ENCODE peak calls at places on chromosomes 13 and 19, in seven cellular contexts. O is upper lobe of left lung, N is ascending aorta, P is heart right ventricle, J is GM20000, T is fibroblast of the aortic adventitia, Y is tibial artery. Q is an unnamed sample.

GRCh38 chr19:34172661-34173144 is 399 bp downstream of the LSM14A start:
- DNase-seq in O (peak; percentile 28), N (no peak), P (peak; percentile 24), J (no peak), T (no peak), Y (peak; percentile 32), Q (no peak)

GRCh38 chr13:97934590-97934989 is 18.9 kb upstream of the IPO5 start:
- DNase-seq in O (no peak), N (no peak), P (peak; percentile 6), J (no peak), T (peak; percentile 82), Y (no peak), Q (no peak)

GRCh38 chr13:80671773-80672172 is 330.8 kb upstream of the SPRY2 start:
- DNase-seq in O (no peak), N (no peak), P (no peak), J (no peak), T (no peak), Y (no peak), Q (no peak)

GRCh38 chr13:22311734-22312404 is 641.0 kb downstream of the FGF9 start:
- DNase-seq in O (no peak), N (peak; percentile 63), P (peak; percentile 6), J (no peak), T (no peak), Y (peak; percentile 47), Q (peak; percentile 12)

GRCh38 chr13:20388184-20388583 is 137.5 kb downstream of the CRYL1 start:
- DNase-seq in O (no peak), N (no peak), P (no peak), J (no peak), T (peak; percentile 14), Y (no peak), Q (no peak)

GRCh38 chr13:35794734-35795389 is 318.4 kb upstream of the MAB21L1 start:
- DNase-seq in O (no peak), N (no peak), P (no peak), J (no peak), T (no peak), Y (no peak), Q (no peak)

GRCh38 chr13:25806304-25806974 is 245.4 kb downstream of the SHISA2 start:
- DNase-seq in O (no peak), N (no peak), P (no peak), J (no peak), T (no peak), Y (no peak), Q (no peak)

GRCh38 chr13:23202383-23202782 is 21.6 kb downstream of the SGCG start:
- DNase-seq in O (no peak), N (no peak), P (no peak), J (no peak), T (no peak), Y (no peak), Q (no peak)

GRCh38 chr13:72521965-72522661 is 205.3 kb downstream of the MZT1 start:
- DNase-seq in O (no peak), N (no peak), P (no peak), J (no peak), T (no peak), Y (no peak), Q (no peak)

GRCh38 chr13:72527333-72527732 is 200.1 kb downstream of the MZT1 start:
- DNase-seq in O (no peak), N (no peak), P (no peak), J (no peak), T (no peak), Y (no peak), Q (no peak)

GRCh38 chr13:72523049-72523448 is 204.4 kb downstream of the MZT1 start:
- DNase-seq in O (no peak), N (no peak), P (no peak), J (no peak), T (no peak), Y (no peak), Q (no peak)
- TF ChIP-seq CTCF in O (no peak), N (no peak), P (no peak), J (no peak), T (no peak), Y (no peak), Q (no peak)

GRCh38 chr19:5170329-5170745 is 170.3 kb downstream of the PTPRS start:
- DNase-seq in O (peak; percentile 37), N (no peak), P (no peak), J (no peak), T (no peak), Y (no peak), Q (no peak)
- TF ChIP-seq CTCF in O (peak; percentile 57), N (peak; percentile 18), P (peak; percentile 39), J (peak; percentile 68), T (peak; percentile 62), Y (peak; percentile 36), Q (peak; percentile 11)

GRCh38 chr19:9883231-9883758 is 48.2 kb downstream of the PIN1 start:
- DNase-seq in O (no peak), N (no peak), P (no peak), J (no peak), T (no peak), Y (no peak), Q (no peak)

GRCh38 chr19:9881720-9882119 is 46.6 kb downstream of the PIN1 start:
- DNase-seq in O (no peak), N (no peak), P (no peak), J (no peak), T (no peak), Y (no peak), Q (no peak)

GRCh38 chr19:9883764-9884163 is 48.6 kb downstream of the PIN1 start:
- DNase-seq in O (no peak), N (no peak), P (no peak), J (no peak), T (no peak), Y (no peak), Q (no peak)

GRCh38 chr19:9885077-9885552 is 50.0 kb downstream of the PIN1 start:
- DNase-seq in O (no peak), N (no peak), P (peak; percentile 40), J (no peak), T (peak; percentile 65), Y (no peak), Q (no peak)
- TF ChIP-seq CTCF in O (no peak), N (peak; percentile 22), P (peak; percentile 18), J (no peak), T (peak; percentile 69), Y (no peak), Q (no peak)

GRCh38 chr13:99962242-99962641 is 9.3 kb downstream of the ZIC5 start:
- DNase-seq in O (no peak), N (peak; percentile 7), P (no peak), J (no peak), T (no peak), Y (no peak), Q (no peak)
- TF ChIP-seq CTCF in O (no peak), N (no peak), P (no peak), J (no peak), T (no peak), Y (no peak), Q (no peak)

GRCh38 chr13:66657165-66657895 is 572.8 kb downstream of the PCDH9 start:
- DNase-seq in O (no peak), N (no peak), P (peak; percentile 38), J (no peak), T (peak; percentile 98), Y (peak; percentile 25), Q (peak; percentile 8)
- TF ChIP-seq CTCF in O (no peak), N (no peak), P (no peak), J (no peak), T (no peak), Y (no peak), Q (no peak)

GRCh38 chr13:110705826-110706569 is at the start of gene CARS2:
- DNase-seq in O (peak; percentile 98), N (peak; percentile 98), P (peak; percentile 94), J (peak; percentile 98), T (peak; percentile 91), Y (peak; percentile 96), Q (peak; percentile 81)
- TF ChIP-seq CTCF in O (peak; percentile 55), N (no peak), P (no peak), J (peak; percentile 18), T (peak; percentile 23), Y (no peak), Q (peak; percentile 54)

DNA sequence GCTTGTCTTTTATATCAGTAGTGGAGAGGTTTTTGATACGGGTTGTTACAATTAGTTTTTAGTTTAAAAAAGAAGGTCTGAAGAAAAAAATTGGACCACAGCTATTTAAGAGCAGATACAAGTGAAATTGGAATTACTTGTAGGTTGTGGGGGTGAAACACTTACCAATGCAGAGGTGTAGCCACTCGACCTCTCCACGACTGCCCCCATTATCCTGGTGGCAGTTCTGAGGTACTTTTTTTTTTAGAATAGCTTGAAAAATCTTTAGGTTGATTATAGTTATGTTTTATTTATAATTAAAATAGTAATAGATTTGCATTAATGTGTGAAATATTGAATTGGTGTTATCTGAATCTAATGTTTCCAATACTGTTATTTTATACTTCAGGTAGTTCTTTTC is 60.7 kb downstream of the PAN3 start:
- DNase-seq in O (no peak), N (no peak), P (no peak), J (no peak), T (no peak), Y (no peak), Q (no peak)
- TF ChIP-seq CTCF in O (no peak), N (no peak), P (peak; percentile 12), J (no peak), T (peak; percentile 24), Y (no peak), Q (no peak)

GRCh38 chr19:45103625-45104319 is 10.8 kb downstream of the PPP1R37 start:
- DNase-seq in O (no peak), N (no peak), P (peak; percentile 34), J (no peak), T (no peak), Y (no peak), Q (no peak)
- TF ChIP-seq CTCF in O (no peak), N (no peak), P (no peak), J (no peak), T (no peak), Y (no peak), Q (no peak)

GRCh38 chr19:15450528-15450890 is 753 bp upstream of the WIZ start:
- DNase-seq in O (no peak), N (no peak), P (no peak), J (no peak), T (no peak), Y (no peak), Q (no peak)

GRCh38 chr19:15452111-15453047 is 2.6 kb upstream of the WIZ start:
- DNase-seq in O (peak; percentile 86), N (peak; percentile 90), P (peak; percentile 91), J (no peak), T (peak; percentile 71), Y (peak; percentile 90), Q (peak; percentile 90)

GRCh38 chr19:15454371-15454800 is 4.6 kb upstream of the WIZ start:
- DNase-seq in O (no peak), N (no peak), P (no peak), J (no peak), T (no peak), Y (no peak), Q (no peak)

GRCh38 chr19:15453906-15454305 is 4.2 kb upstream of the WIZ start:
- DNase-seq in O (no peak), N (no peak), P (no peak), J (no peak), T (no peak), Y (no peak), Q (no peak)

GRCh38 chr19:15453091-15453498 is 3.3 kb upstream of the WIZ start:
- DNase-seq in O (no peak), N (no peak), P (no peak), J (no peak), T (no peak), Y (no peak), Q (no peak)
- TF ChIP-seq CTCF in O (peak; percentile 36), N (peak; percentile 33), P (peak; percentile 41), J (no peak), T (peak; percentile 27), Y (peak; percentile 27), Q (no peak)